ENCODE peak calls at places on chromosomes 1 and 21, in nine cellular contexts. N is stimulated activated CD4-positive, alpha-beta T cell treated with anti-CD3 and anti-CD28 coated beads, Interleukin-1b, Interleukin-23, amount 100 ng/mL, for 1 hour; R is GM20000; P is AG20443; O is NCI-H226; Q is NCI-H1105 treated with DMSO at 0.1 percent for 48 hours; A is activated CD4-positive, CD25-positive, alpha-beta regulatory T cell; Y is WTC11; U is renal cortical epithelial cell. E is an unnamed sample.

GRCh38 chr1:89356658-89357400 is 7.0 kb upstream of the GBP6 start:
- DNase-seq in N (no peak), R (no peak), P (peak; percentile 64), O (peak; percentile 51), Q (no peak), A (no peak), Y (no peak), U (peak; percentile 86), E (peak; percentile 27)

GRCh38 chr1:158864595-158864994 is 33.4 kb downstream of the MNDA start:
- DNase-seq in N (no peak), R (no peak), P (no peak), O (no peak), Q (no peak), A (no peak), Y (peak; percentile 23), U (no peak), E (no peak)

GRCh38 chr1:6262570-6263420 is 1.9 kb upstream of the GPR153 start:
- DNase-seq in N (no peak), R (no peak), P (no peak), O (no peak), Q (no peak), A (no peak), Y (no peak), U (no peak), E (no peak)

GRCh38 chr21:42027804-42028753 is 17.9 kb upstream of the ZBTB21 start:
- DNase-seq in N (no peak), R (no peak), P (no peak), O (no peak), Q (no peak), A (no peak), Y (no peak), U (no peak), E (no peak)

GRCh38 chr1:225882699-225883615 is 777 bp upstream of the TMEM63A start:
- DNase-seq in N (no peak), R (peak; percentile 66), P (peak; percentile 84), O (peak; percentile 33), Q (no peak), A (no peak), Y (peak; percentile 42), U (no peak), E (no peak)

GRCh38 chr1:152037920-152038658 is 1.3 kb upstream of the S100A11 start:
- DNase-seq in N (no peak), R (peak; percentile 28), P (no peak), O (no peak), Q (peak; percentile 93), A (no peak), Y (no peak), U (no peak), E (peak; percentile 52)

GRCh38 chr1:45205000-45205909 is 1.1 kb downstream of the ZSWIM5 start:
- DNase-seq in N (no peak), R (peak; percentile 65), P (peak; percentile 65), O (no peak), Q (peak; percentile 35), A (no peak), Y (peak; percentile 67), U (no peak), E (no peak)

GRCh38 chr21:36104306-36105300 is 30.3 kb upstream of the CBR3 start:
- DNase-seq in N (no peak), R (no peak), P (no peak), O (peak; percentile 95), Q (no peak), A (peak; percentile 43), Y (peak; percentile 88), U (peak; percentile 96), E (peak; percentile 76)

GRCh38 chr1:187042538-187042937 is 213.8 kb downstream of the PLA2G4A start:
- DNase-seq in N (no peak), R (no peak), P (no peak), O (no peak), Q (no peak), A (no peak), Y (no peak), U (no peak), E (no peak)

GRCh38 chr1:228936881-228937280 is 201.6 kb downstream of the RHOU start:
- DNase-seq in N (no peak), R (no peak), P (no peak), O (no peak), Q (no peak), A (no peak), Y (no peak), U (no peak), E (no peak)

GRCh38 chr1:89552481-89553194 is 28.0 kb downstream of the LRRC8B start:
- DNase-seq in N (no peak), R (peak; percentile 26), P (peak; percentile 22), O (no peak), Q (peak; percentile 50), A (no peak), Y (no peak), U (peak; percentile 48), E (peak; percentile 65)

GRCh38 chr21:37871121-37871862 is 45.0 kb downstream of the KCNJ6 start:
- DNase-seq in N (no peak), R (no peak), P (peak; percentile 82), O (peak; percentile 34), Q (no peak), A (no peak), Y (no peak), U (peak; percentile 34), E (peak; percentile 26)

GRCh38 chr1:95116666-95117206 is 419 bp upstream of the TLCD4 start:
- DNase-seq in N (no peak), R (peak; percentile 81), P (peak; percentile 39), O (peak; percentile 76), Q (peak; percentile 86), A (peak; percentile 3), Y (peak; percentile 73), U (peak; percentile 59), E (peak; percentile 37)

GRCh38 chr1:15911927-15912326 is 64.0 kb downstream of the ZBTB17 start:
- DNase-seq in N (no peak), R (no peak), P (no peak), O (no peak), Q (no peak), A (no peak), Y (no peak), U (no peak), E (peak; percentile 29)

GRCh38 chr1:204149635-204150565 is 1.9 kb downstream of the ETNK2 start:
- DNase-seq in N (no peak), R (no peak), P (no peak), O (no peak), Q (no peak), A (no peak), Y (no peak), U (peak; percentile 22), E (no peak)

GRCh38 chr1:54047384-54048315 is 5.4 kb downstream of the TMEM59 start:
- DNase-seq in N (no peak), R (no peak), P (no peak), O (no peak), Q (no peak), A (no peak), Y (no peak), U (no peak), E (no peak)

GRCh38 chr1:207004931-207005830 is 27.4 kb downstream of the C1orf116 start:
- DNase-seq in N (no peak), R (peak; percentile 61), P (peak; percentile 80), O (peak; percentile 87), Q (peak; percentile 29), A (no peak), Y (peak; percentile 78), U (peak; percentile 76), E (peak; percentile 80)

GRCh38 chr1:47575855-47576757 is 138.3 kb downstream of the FOXD2 start:
- DNase-seq in N (no peak), R (no peak), P (peak; percentile 38), O (peak; percentile 43), Q (no peak), A (no peak), Y (no peak), U (no peak), E (no peak)

E was measured in bronchial epithelial cell.